ENCODE peak calls at places on chromosomes 5 and 9, in ten cellular contexts. I is neuronal stem cell; S is iPS-NIHi11; J is body of pancreas; X is left lung; K is GM20000; F is activated naive CD8-positive, alpha-beta T cell treated with anti-CD3 and anti-CD28 coated beads, Interleukin-2, amount 50 U/mL, for 24 hours; L is stimulated activated CD8-positive, alpha-beta memory T cell treated with anti-CD3 and anti-CD28 coated beads, Interleukin-2, amount 100 ng/mL, for 48 hours; N is cardiac muscle cell; D is A549. E is an unnamed sample.

GRCh38 chr5:142466195-142466951 is 141.6 kb upstream of the SPRY4 start:
- DNase-seq in I (no peak), S (no peak), J (no peak), X (no peak), K (no peak), F (no peak), L (no peak), N (no peak), D (no peak), E (no peak)

GRCh38 chr9:135536166-135536565 is 9.8 kb upstream of the OBP2A start:
- DNase-seq in I (no peak), S (no peak), J (no peak), X (no peak), K (no peak), F (no peak), L (no peak), N (no peak), D (no peak), E (no peak)

GRCh38 chr5:91020065-91020800 is 362.9 kb downstream of the ARRDC3 start:
- DNase-seq in I (peak), S (no peak), J (no peak), X (no peak), K (no peak), F (no peak), L (no peak), N (peak), D (no peak), E (no peak)

GRCh38 chr5:73540192-73540591 is 25.2 kb downstream of the ANKRA2 start:
- DNase-seq in I (no peak), S (no peak), J (no peak), X (no peak), K (no peak), F (no peak), L (no peak), N (no peak), D (no peak), E (no peak)

GRCh38 chr5:124404796-124405195 is 341.6 kb downstream of the ZNF608 start:
- DNase-seq in I (no peak), S (no peak), J (no peak), X (no peak), K (no peak), F (no peak), L (no peak), N (no peak), D (no peak), E (no peak)

GRCh38 chr5:14759744-14760547 is 95.4 kb downstream of the OTULIN start:
- DNase-seq in I (no peak), S (no peak), J (no peak), X (no peak), K (no peak), F (no peak), L (no peak), N (no peak), D (no peak), E (no peak)

GRCh38 chr9:123657099-123657498 is 272.8 kb downstream of the DENND1A start:
- DNase-seq in I (no peak), S (peak), J (no peak), X (no peak), K (no peak), F (no peak), L (no peak), N (no peak), D (no peak), E (no peak)

GRCh38 chr5:143228597-143229293 is 174.7 kb downstream of the NR3C1 start:
- DNase-seq in I (no peak), S (no peak), J (no peak), X (no peak), K (no peak), F (peak), L (no peak), N (no peak), D (no peak), E (no peak)

GRCh38 chr9:108142504-108143201 is 653.1 kb upstream of the KLF4 start:
- DNase-seq in I (peak), S (peak), J (peak), X (no peak), K (no peak), F (no peak), L (no peak), N (peak), D (no peak), E (no peak)

GRCh38 chr5:66717455-66718373 is 121.5 kb downstream of the MAST4 start:
- DNase-seq in I (no peak), S (no peak), J (no peak), X (no peak), K (no peak), F (no peak), L (no peak), N (no peak), D (no peak), E (no peak)